ENCODE peak calls at places on chromosomes 2 and 18, in six cellular contexts. One of them, this sample, is unnamed.

GRCh38 chr2:108301558-108301957 is 12.9 kb downstream of the SULT1C2 start:
- DNase-seq in B cell: no peak
- DNase-seq in Peyer's patch: no peak
- DNase-seq in AG10803: no peak
- DNase-seq in GM13977: no peak
- DNase-seq in BJ: no peak
- DNase-seq in this sample: no peak

GRCh38 chr2:197198890-197199289 is 111.7 kb downstream of the ANKRD44 start:
- DNase-seq in BJ: no peak
- DNase-seq in B cell: peak; percentile 57
- DNase-seq in Peyer's patch: peak; percentile 53
- DNase-seq in AG10803: no peak
- DNase-seq in GM13977: peak; percentile 70
- DNase-seq in this sample: no peak

GRCh38 chr2:220696280-220696669 is 875.8 kb downstream of the EPHA4 start:
- DNase-seq in Peyer's patch: no peak
- DNase-seq in B cell: no peak
- DNase-seq in BJ: no peak
- DNase-seq in AG10803: no peak
- DNase-seq in GM13977: no peak
- DNase-seq in this sample: no peak

GRCh38 chr2:144152817-144153271 is 367.1 kb downstream of the ZEB2 start:
- DNase-seq in GM13977: no peak
- DNase-seq in B cell: no peak
- DNase-seq in Peyer's patch: no peak
- DNase-seq in BJ: peak; percentile 29
- DNase-seq in AG10803: peak; percentile 36
- DNase-seq in this sample: no peak

GRCh38 chr2:45905643-45905969 is 254.1 kb downstream of the PRKCE start:
- DNase-seq in GM13977: no peak
- DNase-seq in B cell: no peak
- DNase-seq in BJ: no peak
- DNase-seq in Peyer's patch: no peak
- DNase-seq in AG10803: no peak
- DNase-seq in this sample: no peak

GRCh38 chr2:8856176-8856575 is 18.8 kb upstream of the KIDINS220 start:
- DNase-seq in BJ: no peak
- DNase-seq in B cell: no peak
- DNase-seq in AG10803: no peak
- DNase-seq in GM13977: no peak
- DNase-seq in Peyer's patch: no peak
- DNase-seq in this sample: no peak

GRCh38 chr2:169824373-169825333 is at the start of gene METTL5:
- DNase-seq in AG10803: peak; percentile 63
- DNase-seq in GM13977: peak; percentile 91
- DNase-seq in Peyer's patch: peak; percentile 88
- DNase-seq in BJ: no peak
- DNase-seq in B cell: peak; percentile 92
- DNase-seq in this sample: peak; percentile 83

GRCh38 chr2:164567335-164567989 is 53.8 kb downstream of the GRB14 start:
- DNase-seq in AG10803: no peak
- DNase-seq in Peyer's patch: no peak
- DNase-seq in GM13977: no peak
- DNase-seq in B cell: no peak
- DNase-seq in BJ: no peak
- DNase-seq in this sample: no peak

GRCh38 chr18:79484661-79485621 is 89.2 kb downstream of the NFATC1 start:
- DNase-seq in AG10803: peak; percentile 99
- DNase-seq in B cell: peak; percentile 31
- DNase-seq in GM13977: no peak
- DNase-seq in Peyer's patch: peak; percentile 48
- DNase-seq in BJ: peak; percentile 92
- DNase-seq in this sample: no peak

GRCh38 chr2:113896791-113897190 is 6.9 kb downstream of the ACTR3 start:
- DNase-seq in Peyer's patch: no peak
- DNase-seq in BJ: peak; percentile 40
- DNase-seq in GM13977: no peak
- DNase-seq in AG10803: peak; percentile 74
- DNase-seq in B cell: no peak
- DNase-seq in this sample: no peak

GRCh38 chr2:31241625-31242270 is 7.8 kb downstream of the EHD3 start:
- DNase-seq in Peyer's patch: no peak
- DNase-seq in BJ: no peak
- DNase-seq in GM13977: no peak
- DNase-seq in AG10803: no peak
- DNase-seq in B cell: no peak
- DNase-seq in this sample: no peak

GRCh38 chr2:104090407-104090806 is 763.5 kb upstream of the POU3F3 start:
- DNase-seq in AG10803: no peak
- DNase-seq in BJ: no peak
- DNase-seq in GM13977: no peak
- DNase-seq in B cell: no peak
- DNase-seq in Peyer's patch: no peak
- DNase-seq in this sample: no peak

GRCh38 chr2:85945576-85945975 is 56.8 kb upstream of the ST3GAL5 start:
- DNase-seq in BJ: no peak
- DNase-seq in AG10803: no peak
- DNase-seq in GM13977: no peak
- DNase-seq in B cell: no peak
- DNase-seq in Peyer's patch: no peak
- DNase-seq in this sample: no peak

GRCh38 chr2:160379399-160379798 is 114.2 kb downstream of the RBMS1 start:
- DNase-seq in BJ: peak; percentile 82
- DNase-seq in Peyer's patch: no peak
- DNase-seq in GM13977: no peak
- DNase-seq in B cell: no peak
- DNase-seq in AG10803: peak; percentile 95
- DNase-seq in this sample: no peak

GRCh38 chr2:14626873-14627272 is 5.6 kb upstream of the LRATD1 start:
- DNase-seq in B cell: no peak
- DNase-seq in BJ: no peak
- DNase-seq in GM13977: no peak
- DNase-seq in AG10803: no peak
- DNase-seq in Peyer's patch: no peak
- DNase-seq in this sample: no peak

GRCh38 chr2:11863513-11864328 is 117.3 kb downstream of the LPIN1 start:
- DNase-seq in BJ: peak; percentile 54
- DNase-seq in Peyer's patch: peak; percentile 64
- DNase-seq in AG10803: peak; percentile 93
- DNase-seq in GM13977: peak; percentile 70
- DNase-seq in B cell: peak; percentile 77
- DNase-seq in this sample: peak; percentile 69

GRCh38 chr2:43057026-43057741 is 169.2 kb downstream of the ZFP36L2 start:
- DNase-seq in AG10803: no peak
- DNase-seq in BJ: no peak
- DNase-seq in GM13977: no peak
- DNase-seq in Peyer's patch: peak; percentile 44
- DNase-seq in B cell: no peak
- DNase-seq in this sample: no peak

GRCh38 chr18:42828881-42829280 is 286.6 kb downstream of the RIT2 start:
- DNase-seq in AG10803: no peak
- DNase-seq in B cell: no peak
- DNase-seq in BJ: no peak
- DNase-seq in Peyer's patch: no peak
- DNase-seq in GM13977: no peak
- DNase-seq in this sample: no peak

GRCh38 chr2:43823751-43824150 is 14.9 kb downstream of the ABCG5 start:
- DNase-seq in GM13977: no peak
- DNase-seq in AG10803: no peak
- DNase-seq in B cell: no peak
- DNase-seq in BJ: no peak
- DNase-seq in Peyer's patch: no peak
- DNase-seq in this sample: no peak

GRCh38 chr2:224890407-224890806 is 151.9 kb downstream of the DOCK10 start:
- DNase-seq in AG10803: no peak
- DNase-seq in BJ: no peak
- DNase-seq in Peyer's patch: no peak
- DNase-seq in B cell: no peak
- DNase-seq in GM13977: no peak
- DNase-seq in this sample: no peak

GRCh38 chr2:224894356-224894755 is 147.9 kb downstream of the DOCK10 start:
- DNase-seq in AG10803: no peak
- DNase-seq in Peyer's patch: no peak
- DNase-seq in GM13977: peak; percentile 37
- DNase-seq in B cell: peak; percentile 44
- DNase-seq in BJ: no peak
- DNase-seq in this sample: no peak

GRCh38 chr2:224893848-224894247 is 148.4 kb downstream of the DOCK10 start:
- DNase-seq in B cell: no peak
- DNase-seq in GM13977: no peak
- DNase-seq in Peyer's patch: no peak
- DNase-seq in BJ: no peak
- DNase-seq in AG10803: no peak
- DNase-seq in this sample: no peak

GRCh38 chr2:224892574-224893204 is 149.6 kb downstream of the DOCK10 start:
- DNase-seq in B cell: no peak
- DNase-seq in AG10803: peak; percentile 22
- DNase-seq in Peyer's patch: no peak
- DNase-seq in GM13977: no peak
- DNase-seq in BJ: no peak
- DNase-seq in this sample: no peak

GRCh38 chr2:224895377-224895776 is 146.9 kb downstream of the DOCK10 start:
- DNase-seq in B cell: no peak
- DNase-seq in BJ: no peak
- DNase-seq in GM13977: no peak
- DNase-seq in Peyer's patch: no peak
- DNase-seq in AG10803: no peak
- DNase-seq in this sample: no peak
- TF ChIP-seq CTCF in B cell: no peak
- TF ChIP-seq CTCF in BJ: no peak
- TF ChIP-seq CTCF in GM13977: no peak
- TF ChIP-seq CTCF in Peyer's patch: no peak
- TF ChIP-seq CTCF in AG10803: no peak
- TF ChIP-seq CTCF in this sample: no peak

DNA sequence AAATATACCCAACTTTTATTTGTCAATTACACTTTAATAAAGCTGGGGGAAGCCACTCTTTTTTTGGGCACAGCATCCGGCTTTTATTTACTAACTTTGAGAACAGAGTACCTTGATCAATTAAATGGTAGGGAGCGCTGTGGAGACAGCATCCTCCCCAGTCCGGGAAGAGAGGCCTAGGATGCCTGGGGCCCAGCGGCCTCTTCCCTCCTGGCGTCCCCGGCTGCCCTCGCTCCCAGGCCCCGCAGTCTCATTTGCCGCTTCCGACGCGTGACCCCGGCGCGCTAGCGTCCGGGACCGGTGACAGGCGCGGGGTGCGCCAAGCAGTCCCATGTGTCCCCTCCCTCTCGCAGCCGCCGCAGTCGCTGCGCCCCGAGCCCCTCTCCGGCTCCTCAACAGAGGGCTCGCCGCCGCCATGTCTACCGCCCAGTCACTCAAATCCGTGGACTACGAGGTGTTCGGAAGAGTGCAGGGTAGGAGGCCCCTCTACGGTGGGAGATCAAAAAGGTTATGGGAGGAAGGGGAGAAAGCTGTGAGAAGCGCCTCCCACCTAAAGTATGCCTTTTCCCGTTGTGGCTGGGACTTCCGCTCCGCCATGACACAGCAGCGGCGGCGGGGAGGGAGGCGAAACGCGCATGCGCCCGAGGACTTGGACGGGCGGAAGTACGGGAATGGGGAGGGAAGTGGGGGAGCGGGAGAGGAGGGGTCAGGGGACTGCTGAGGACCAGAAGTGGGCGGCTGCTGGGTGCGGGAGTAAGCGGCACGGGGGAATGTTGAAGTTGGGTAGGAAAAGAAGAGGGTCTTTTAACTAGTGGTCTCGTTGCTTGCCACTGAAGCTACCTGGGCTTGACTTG is at the start of gene ACYP2:
- DNase-seq in GM13977: peak; percentile 89
- DNase-seq in AG10803: peak; percentile 96
- DNase-seq in Peyer's patch: peak; percentile 94
- DNase-seq in B cell: peak; percentile 84
- DNase-seq in BJ: peak; percentile 63
- DNase-seq in this sample: peak; percentile 77
- TF ChIP-seq CTCF in GM13977: no peak
- TF ChIP-seq CTCF in AG10803: peak; percentile 43
- TF ChIP-seq CTCF in Peyer's patch: no peak
- TF ChIP-seq CTCF in B cell: no peak
- TF ChIP-seq CTCF in BJ: peak; percentile 49
- TF ChIP-seq CTCF in this sample: peak; percentile 12

DNA sequence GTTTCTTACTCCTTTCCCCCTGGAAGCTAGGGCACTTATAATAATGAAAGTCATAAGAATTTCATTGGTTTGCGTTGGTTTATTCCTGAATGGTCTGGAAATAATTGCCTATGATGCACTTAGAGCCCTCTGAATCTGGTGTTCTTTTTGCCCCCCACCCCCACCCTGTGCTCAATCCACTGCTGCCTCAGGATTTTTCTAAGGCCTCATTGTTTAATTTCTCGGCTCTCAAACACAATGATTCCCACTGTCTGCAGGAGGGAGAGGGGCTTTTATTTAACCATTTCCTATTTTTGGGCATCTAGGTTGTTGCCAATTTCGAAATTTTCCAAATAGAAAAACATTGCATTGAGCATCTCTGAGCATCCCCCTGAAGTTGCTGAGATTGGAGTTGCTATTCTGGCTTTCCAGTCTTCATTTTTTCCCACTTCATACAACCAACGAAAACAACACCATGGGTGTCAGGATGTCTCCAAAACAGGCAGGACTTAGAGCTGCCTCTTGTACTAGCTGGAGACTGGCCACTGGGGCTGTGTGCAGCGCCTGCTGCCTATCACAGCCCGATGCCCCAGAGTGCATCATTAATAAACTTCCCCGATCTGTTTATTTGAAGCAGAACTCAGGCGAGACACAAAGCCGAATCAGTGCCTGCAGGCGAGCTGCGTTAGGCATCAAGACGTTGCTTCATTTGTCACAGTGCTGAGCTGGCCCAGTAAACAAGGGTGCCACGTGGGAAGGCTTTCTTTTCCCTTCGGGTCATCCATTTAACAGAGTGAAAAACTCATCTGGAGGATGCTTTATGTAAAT is 1.8 kb upstream of the PCARE start:
- DNase-seq in B cell: no peak
- DNase-seq in Peyer's patch: no peak
- DNase-seq in BJ: peak; percentile 13
- DNase-seq in GM13977: no peak
- DNase-seq in AG10803: no peak
- DNase-seq in this sample: no peak
- TF ChIP-seq CTCF in B cell: no peak
- TF ChIP-seq CTCF in Peyer's patch: no peak
- TF ChIP-seq CTCF in BJ: no peak
- TF ChIP-seq CTCF in GM13977: no peak
- TF ChIP-seq CTCF in AG10803: no peak
- TF ChIP-seq CTCF in this sample: no peak

DNA sequence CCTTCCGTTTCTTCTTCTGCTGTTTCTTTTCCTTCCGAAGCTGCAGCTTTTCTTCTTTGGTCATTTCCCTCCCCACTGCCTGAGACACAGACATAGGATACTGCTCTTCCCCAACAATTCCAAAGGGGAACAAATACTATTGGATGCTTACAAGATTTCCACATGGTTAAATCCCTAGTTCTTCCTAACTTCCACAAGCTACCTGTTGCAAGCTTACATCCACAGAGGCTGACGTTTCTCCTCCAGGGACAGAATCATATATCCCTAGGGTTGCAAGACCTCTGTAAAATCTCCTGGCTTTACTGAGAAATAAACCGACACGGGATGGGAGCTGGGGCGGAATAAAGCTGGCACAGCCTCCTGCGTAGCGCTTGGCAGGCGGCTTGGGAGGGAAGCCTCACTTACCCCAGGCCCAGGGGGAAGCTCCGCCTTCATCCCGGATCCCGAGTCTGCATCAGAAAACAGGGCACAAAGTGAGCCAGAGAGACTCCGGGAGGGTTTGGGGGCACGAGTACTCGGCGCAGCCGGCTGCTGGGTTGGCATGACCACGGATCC is 590 bp downstream of the EIF2B4 start:
- DNase-seq in GM13977: no peak
- DNase-seq in AG10803: peak; percentile 57
- DNase-seq in BJ: no peak
- DNase-seq in B cell: no peak
- DNase-seq in Peyer's patch: no peak
- DNase-seq in this sample: no peak
- TF ChIP-seq CTCF in GM13977: no peak
- TF ChIP-seq CTCF in AG10803: no peak
- TF ChIP-seq CTCF in BJ: no peak
- TF ChIP-seq CTCF in B cell: no peak
- TF ChIP-seq CTCF in Peyer's patch: no peak
- TF ChIP-seq CTCF in this sample: no peak

This sample was measured in progenitor cell of endocrine pancreas.